ENCODE peak calls at places on chromosomes 7 and 10, in seven cellular contexts. Y, Z, D, K, R, N and T are unnamed samples.
A peak's percentile ranks its signal among the peaks of the same experiment; 100 is the strongest.

GRCh38 chr7:132368246-132368900 is 207.9 kb downstream of the PLXNA4 start:
- DNase-seq in Z (no peak), R (no peak), D (no peak), N (no peak), Y (no peak), K (no peak), T (no peak)

GRCh38 chr7:5422324-5423271 is 1.0 kb downstream of the TNRC18 start:
- DNase-seq in Y (no peak), Z (no peak), R (peak; percentile 84), D (peak; percentile 45), N (no peak), K (no peak), T (peak; percentile 93)

GRCh38 chr10:58972576-58973234 is 203.7 kb upstream of the PHYHIPL start:
- DNase-seq in D (no peak), R (peak; percentile 18), Z (no peak), N (no peak), Y (no peak), K (no peak), T (no peak)

GRCh38 chr10:122647383-122647968 is 52.2 kb downstream of the C10orf120 start:
- DNase-seq in R (no peak), N (no peak), K (no peak), Z (no peak), Y (no peak), D (no peak), T (no peak)

GRCh38 chr10:6250745-6251144 is 48.0 kb downstream of the PFKFB3 start:
- DNase-seq in Y (no peak), Z (no peak), D (no peak), K (no peak), R (no peak), N (no peak), T (no peak)

GRCh38 chr10:101588879-101589278 is 758 bp downstream of the DPCD start:
- DNase-seq in Y (no peak), K (no peak), D (peak; percentile 67), Z (no peak), R (no peak), N (no peak), T (peak; percentile 93)

GRCh38 chr7:103811997-103812396 is 177.5 kb downstream of the RELN start:
- DNase-seq in Z (no peak), D (no peak), Y (no peak), K (no peak), N (no peak), R (no peak), T (no peak)

GRCh38 chr10:88389456-88389855 is 193.7 kb downstream of the RNLS start:
- DNase-seq in N (peak; percentile 11), Y (peak; percentile 49), R (no peak), K (peak; percentile 5), D (no peak), Z (no peak), T (peak; percentile 22)

GRCh38 chr7:17095951-17096350 is 202.5 kb upstream of the AHR start:
- DNase-seq in Y (no peak), Z (no peak), R (no peak), D (no peak), N (no peak), K (no peak), T (no peak)

GRCh38 chr10:112490543-112490942 is 43.5 kb downstream of the VTI1A start:
- DNase-seq in N (no peak), K (no peak), Y (no peak), D (no peak), Z (no peak), R (peak; percentile 67), T (no peak)

GRCh38 chr7:99618726-99619125 is 2.0 kb downstream of the ZSCAN25 start:
- DNase-seq in Z (no peak), Y (no peak), D (peak; percentile 49), N (no peak), R (no peak), K (no peak), T (no peak)

GRCh38 chr10:17851611-17852010 is 42.5 kb downstream of the MRC1 start:
- DNase-seq in Y (no peak), R (no peak), D (no peak), N (no peak), Z (no peak), K (no peak), T (no peak)

GRCh38 chr10:114821915-114822770 is 563 bp downstream of the FHIP2A start:
- DNase-seq in Y (no peak), R (peak; percentile 81), D (peak; percentile 36), N (peak; percentile 23), Z (peak; percentile 27), K (no peak), T (peak; percentile 85)

GRCh38 chr7:887488-887820 is 11.1 kb downstream of the GET4 start:
- DNase-seq in K (no peak), N (no peak), Z (no peak), D (no peak), R (no peak), Y (no peak), T (no peak)

GRCh38 chr7:29091722-29092121 is 54.6 kb downstream of the CPVL start:
- DNase-seq in N (no peak), Y (no peak), Z (no peak), K (no peak), R (no peak), D (no peak), T (no peak)

GRCh38 chr10:79044036-79044664 is 24.6 kb upstream of the ZMIZ1 start:
- DNase-seq in D (no peak), Z (no peak), R (no peak), N (no peak), K (no peak), Y (no peak), T (peak; percentile 13)

GRCh38 chr10:26776258-26776657 is 78.8 kb downstream of the PDSS1 start:
- DNase-seq in R (no peak), K (no peak), Z (no peak), N (no peak), D (no peak), Y (no peak), T (no peak)

GRCh38 chr7:5525271-5526189 is 101.9 kb upstream of the TNRC18 start:
- DNase-seq in N (no peak), Z (peak; percentile 47), K (no peak), Y (no peak), D (no peak), R (peak; percentile 41), T (peak; percentile 76)

GRCh38 chr7:20311743-20312042 is 19.0 kb upstream of the ITGB8 start:
- DNase-seq in Y (no peak), N (no peak), Z (no peak), K (no peak), D (no peak), R (no peak), T (no peak)

GRCh38 chr10:87531908-87532622 is 27.4 kb downstream of the MINPP1 start:
- DNase-seq in R (no peak), N (no peak), D (no peak), K (no peak), Z (no peak), Y (no peak), T (peak; percentile 26)

GRCh38 chr10:73263948-73264347 is 11.5 kb upstream of the MRPS16 start:
- DNase-seq in K (no peak), Z (no peak), Y (no peak), N (no peak), R (peak; percentile 34), D (peak; percentile 27), T (no peak)

GRCh38 chr7:94941844-94942632 is 34.6 kb downstream of the PPP1R9A start:
- DNase-seq in Y (no peak), R (no peak), N (no peak), Z (no peak), K (no peak), D (no peak), T (no peak)

GRCh38 chr7:13288516-13288915 is 601.1 kb downstream of the ARL4A start:
- DNase-seq in R (no peak), D (no peak), Y (no peak), N (no peak), K (no peak), Z (no peak), T (no peak)

GRCh38 chr10:36464291-36464690 is 661.1 kb upstream of the ANKRD30A start:
- DNase-seq in Z (no peak), R (no peak), Y (no peak), K (no peak), D (no peak), N (no peak), T (no peak)

GRCh38 chr7:70589590-70589989 is 542.4 kb upstream of the GALNT17 start:
- DNase-seq in Z (no peak), Y (no peak), R (no peak), D (no peak), K (no peak), N (no peak), T (no peak)

GRCh38 chr10:124708922-124709520 is 35.2 kb downstream of the FAM53B start:
- DNase-seq in Z (no peak), K (peak; percentile 18), D (no peak), R (peak; percentile 85), N (no peak), Y (no peak), T (no peak)

GRCh38 chr7:98557538-98558031 is 59.5 kb upstream of the NPTX2 start:
- DNase-seq in R (peak; percentile 69), K (no peak), D (no peak), N (no peak), Y (no peak), Z (no peak), T (peak; percentile 58)

GRCh38 chr7:4861673-4862072 is at the start of gene PAPOLB:
- DNase-seq in N (peak; percentile 16), R (no peak), Z (peak; percentile 45), D (no peak), K (no peak), Y (no peak), T (no peak)

GRCh38 chr7:109044691-109045090 is 475.0 kb downstream of the DNAJB9 start:
- DNase-seq in N (no peak), D (no peak), Z (no peak), K (no peak), Y (no peak), R (no peak), T (no peak)

GRCh38 chr10:27223964-27224363 is 16.6 kb downstream of the ACBD5 start:
- DNase-seq in Z (peak; percentile 41), R (peak; percentile 26), Y (peak; percentile 8), N (peak; percentile 36), D (no peak), K (no peak), T (no peak)

GRCh38 chr7:29287366-29287765 is 92.8 kb downstream of the CHN2 start:
- DNase-seq in D (peak; percentile 51), K (no peak), Z (no peak), N (no peak), R (no peak), Y (no peak), T (no peak)

GRCh38 chr7:38316733-38317360 is 43.4 kb upstream of the TARP start:
- DNase-seq in Z (no peak), Y (no peak), N (no peak), R (no peak), D (peak; percentile 45), K (no peak), T (no peak)

GRCh38 chr7:2729893-2730716 is 42.1 kb downstream of the AMZ1 start:
- DNase-seq in R (no peak), D (peak; percentile 67), Y (no peak), Z (no peak), N (no peak), K (no peak), T (no peak)

GRCh38 chr7:82247814-82248433 is 195.7 kb downstream of the CACNA2D1 start:
- DNase-seq in Y (no peak), N (no peak), R (peak; percentile 41), Z (no peak), K (no peak), D (peak; percentile 10), T (peak; percentile 2)

GRCh38 chr7:157689269-157690057 is 352.7 kb downstream of the DNAJB6 start:
- DNase-seq in Y (no peak), Z (no peak), N (no peak), R (peak; percentile 43), K (no peak), D (no peak), T (peak; percentile 70)

GRCh38 chr10:44282606-44283300 is 102.1 kb downstream of the CXCL12 start:
- DNase-seq in N (no peak), Z (no peak), D (no peak), K (no peak), R (no peak), Y (no peak), T (peak; percentile 14)

GRCh38 chr7:133633055-133633454 is 380.2 kb downstream of the EXOC4 start:
- DNase-seq in Z (no peak), R (no peak), N (no peak), Y (no peak), K (no peak), D (peak; percentile 7), T (peak; percentile 26)

GRCh38 chr10:73999703-74000102 is 1.8 kb downstream of the VCL start:
- DNase-seq in Y (no peak), D (no peak), Z (no peak), R (no peak), K (no peak), N (no peak), T (peak; percentile 51)